ENCODE peak calls at places on chromosome 22, in nine cellular contexts. One of them, this sample, is unnamed.

GRCh38 chr22:24926849-24927579 is 19.5 kb downstream of the LHFPL7 start:
- DNase-seq in sigmoid colon: no peak
- DNase-seq in esophagus squamous epithelium: no peak
- DNase-seq in body of pancreas: no peak
- DNase-seq in transverse colon: no peak
- DNase-seq in A549: no peak
- DNase-seq in suprapubic skin: no peak
- DNase-seq in adrenal gland: peak; percentile 38
- DNase-seq in NB4: no peak
- DNase-seq in this sample: no peak

GRCh38 chr22:32579533-32580220 is 105.1 kb downstream of the FBXO7 start:
- DNase-seq in NB4: no peak
- DNase-seq in A549: no peak
- DNase-seq in body of pancreas: no peak
- DNase-seq in esophagus squamous epithelium: no peak
- DNase-seq in suprapubic skin: peak; percentile 61
- DNase-seq in transverse colon: no peak
- DNase-seq in sigmoid colon: no peak
- DNase-seq in adrenal gland: peak; percentile 44
- DNase-seq in this sample: no peak

GRCh38 chr22:44385781-44386180 is 73.0 kb upstream of the SHISAL1 start:
- DNase-seq in adrenal gland: no peak
- DNase-seq in A549: no peak
- DNase-seq in transverse colon: no peak
- DNase-seq in NB4: no peak
- DNase-seq in suprapubic skin: no peak
- DNase-seq in body of pancreas: no peak
- DNase-seq in esophagus squamous epithelium: no peak
- DNase-seq in sigmoid colon: peak; percentile 54
- DNase-seq in this sample: no peak

GRCh38 chr22:41664951-41665350 is 23.7 kb downstream of the SNU13 start:
- DNase-seq in suprapubic skin: peak; percentile 26
- DNase-seq in NB4: no peak
- DNase-seq in sigmoid colon: no peak
- DNase-seq in transverse colon: no peak
- DNase-seq in A549: no peak
- DNase-seq in body of pancreas: no peak
- DNase-seq in adrenal gland: no peak
- DNase-seq in esophagus squamous epithelium: no peak
- DNase-seq in this sample: no peak

GRCh38 chr22:26489447-26490036 is 5.9 kb downstream of the SRRD start:
- DNase-seq in esophagus squamous epithelium: no peak
- DNase-seq in suprapubic skin: no peak
- DNase-seq in A549: no peak
- DNase-seq in transverse colon: no peak
- DNase-seq in adrenal gland: no peak
- DNase-seq in NB4: no peak
- DNase-seq in body of pancreas: no peak
- DNase-seq in sigmoid colon: no peak
- DNase-seq in this sample: no peak

GRCh38 chr22:42901790-42902508 is 44.9 kb upstream of the ARFGAP3 start:
- DNase-seq in adrenal gland: no peak
- DNase-seq in A549: no peak
- DNase-seq in transverse colon: no peak
- DNase-seq in sigmoid colon: no peak
- DNase-seq in esophagus squamous epithelium: no peak
- DNase-seq in NB4: peak; percentile 45
- DNase-seq in body of pancreas: no peak
- DNase-seq in suprapubic skin: no peak
- DNase-seq in this sample: no peak

GRCh38 chr22:26942301-26942927 is 285.0 kb downstream of the MIAT start:
- DNase-seq in sigmoid colon: no peak
- DNase-seq in transverse colon: no peak
- DNase-seq in adrenal gland: no peak
- DNase-seq in A549: no peak
- DNase-seq in NB4: no peak
- DNase-seq in esophagus squamous epithelium: no peak
- DNase-seq in suprapubic skin: no peak
- DNase-seq in body of pancreas: no peak
- DNase-seq in this sample: no peak

GRCh38 chr22:17858033-17858432 is 83.8 kb upstream of the BID start:
- DNase-seq in NB4: no peak
- DNase-seq in suprapubic skin: no peak
- DNase-seq in A549: no peak
- DNase-seq in sigmoid colon: no peak
- DNase-seq in adrenal gland: no peak
- DNase-seq in esophagus squamous epithelium: no peak
- DNase-seq in body of pancreas: no peak
- DNase-seq in transverse colon: no peak
- DNase-seq in this sample: no peak

GRCh38 chr22:35761037-35761436 is 43.4 kb downstream of the APOL5 start:
- DNase-seq in A549: peak; percentile 15
- DNase-seq in esophagus squamous epithelium: no peak
- DNase-seq in NB4: peak; percentile 11
- DNase-seq in transverse colon: no peak
- DNase-seq in adrenal gland: no peak
- DNase-seq in suprapubic skin: no peak
- DNase-seq in sigmoid colon: no peak
- DNase-seq in body of pancreas: no peak
- DNase-seq in this sample: no peak

GRCh38 chr22:44727709-44728108 is 24.7 kb upstream of the ARHGAP8 start:
- DNase-seq in transverse colon: no peak
- DNase-seq in suprapubic skin: no peak
- DNase-seq in A549: no peak
- DNase-seq in esophagus squamous epithelium: no peak
- DNase-seq in NB4: no peak
- DNase-seq in adrenal gland: no peak
- DNase-seq in body of pancreas: no peak
- DNase-seq in sigmoid colon: no peak
- DNase-seq in this sample: no peak

GRCh38 chr22:24104307-24105017 is 76.8 kb upstream of the SUSD2 start:
- DNase-seq in A549: no peak
- DNase-seq in NB4: no peak
- DNase-seq in esophagus squamous epithelium: no peak
- DNase-seq in transverse colon: no peak
- DNase-seq in body of pancreas: no peak
- DNase-seq in adrenal gland: no peak
- DNase-seq in suprapubic skin: no peak
- DNase-seq in sigmoid colon: peak; percentile 52
- DNase-seq in this sample: no peak

GRCh38 chr22:49299821-49300231 is 527.8 kb downstream of the BRD1 start:
- DNase-seq in sigmoid colon: no peak
- DNase-seq in transverse colon: no peak
- DNase-seq in esophagus squamous epithelium: no peak
- DNase-seq in body of pancreas: no peak
- DNase-seq in suprapubic skin: peak; percentile 73
- DNase-seq in A549: no peak
- DNase-seq in adrenal gland: no peak
- DNase-seq in NB4: no peak
- DNase-seq in this sample: no peak

GRCh38 chr22:31818481-31819392 is 64.9 kb downstream of the DEPDC5 start:
- DNase-seq in NB4: peak; percentile 5
- DNase-seq in sigmoid colon: no peak
- DNase-seq in adrenal gland: no peak
- DNase-seq in suprapubic skin: no peak
- DNase-seq in A549: no peak
- DNase-seq in body of pancreas: no peak
- DNase-seq in transverse colon: no peak
- DNase-seq in esophagus squamous epithelium: no peak
- DNase-seq in this sample: no peak

GRCh38 chr22:23251445-23252093 is 71.3 kb downstream of the BCR start:
- DNase-seq in esophagus squamous epithelium: no peak
- DNase-seq in suprapubic skin: no peak
- DNase-seq in sigmoid colon: no peak
- DNase-seq in NB4: peak; percentile 18
- DNase-seq in A549: peak; percentile 6
- DNase-seq in transverse colon: peak; percentile 43
- DNase-seq in adrenal gland: peak; percentile 76
- DNase-seq in body of pancreas: peak; percentile 66
- DNase-seq in this sample: no peak

GRCh38 chr22:25013634-25014033 is 61.1 kb downstream of the KIAA1671 start:
- DNase-seq in body of pancreas: no peak
- DNase-seq in sigmoid colon: no peak
- DNase-seq in NB4: no peak
- DNase-seq in esophagus squamous epithelium: no peak
- DNase-seq in suprapubic skin: no peak
- DNase-seq in transverse colon: peak; percentile 75
- DNase-seq in A549: no peak
- DNase-seq in adrenal gland: peak; percentile 68
- DNase-seq in this sample: no peak

GRCh38 chr22:27990451-27990840 is 71.4 kb upstream of the PITPNB start:
- DNase-seq in body of pancreas: no peak
- DNase-seq in suprapubic skin: peak; percentile 65
- DNase-seq in sigmoid colon: peak; percentile 46
- DNase-seq in adrenal gland: no peak
- DNase-seq in A549: no peak
- DNase-seq in NB4: peak; percentile 78
- DNase-seq in esophagus squamous epithelium: no peak
- DNase-seq in transverse colon: no peak
- DNase-seq in this sample: no peak

GRCh38 chr22:28923826-28924732 is 40.7 kb downstream of the ZNRF3 start:
- DNase-seq in A549: no peak
- DNase-seq in esophagus squamous epithelium: no peak
- DNase-seq in transverse colon: peak; percentile 38
- DNase-seq in adrenal gland: peak; percentile 88
- DNase-seq in body of pancreas: peak; percentile 83
- DNase-seq in NB4: no peak
- DNase-seq in suprapubic skin: peak; percentile 79
- DNase-seq in sigmoid colon: no peak
- DNase-seq in this sample: no peak

GRCh38 chr22:50714631-50715179 is 23.3 kb upstream of the ACR start:
- DNase-seq in esophagus squamous epithelium: no peak
- DNase-seq in adrenal gland: no peak
- DNase-seq in A549: no peak
- DNase-seq in suprapubic skin: no peak
- DNase-seq in sigmoid colon: no peak
- DNase-seq in transverse colon: no peak
- DNase-seq in body of pancreas: no peak
- DNase-seq in NB4: no peak
- DNase-seq in this sample: no peak
- TF ChIP-seq POLR2A in esophagus squamous epithelium: no peak
- TF ChIP-seq POLR2A in adrenal gland: no peak
- TF ChIP-seq POLR2A in A549: no peak
- TF ChIP-seq POLR2A in suprapubic skin: no peak
- TF ChIP-seq POLR2A in sigmoid colon: no peak
- TF ChIP-seq POLR2A in transverse colon: no peak
- TF ChIP-seq POLR2A in body of pancreas: no peak
- TF ChIP-seq POLR2A in NB4: no peak
- TF ChIP-seq POLR2A in this sample: no peak

GRCh38 chr22:38317995-38318715 is 922 bp upstream of the CSNK1E start:
- DNase-seq in adrenal gland: peak; percentile 87
- DNase-seq in NB4: peak; percentile 85
- DNase-seq in esophagus squamous epithelium: peak; percentile 26
- DNase-seq in A549: peak; percentile 94
- DNase-seq in sigmoid colon: peak; percentile 92
- DNase-seq in suprapubic skin: no peak
- DNase-seq in body of pancreas: peak; percentile 74
- DNase-seq in transverse colon: peak; percentile 85
- DNase-seq in this sample: no peak
- TF ChIP-seq POLR2A in adrenal gland: peak; percentile 85
- TF ChIP-seq POLR2A in NB4: no peak
- TF ChIP-seq POLR2A in esophagus squamous epithelium: no peak
- TF ChIP-seq POLR2A in A549: no peak
- TF ChIP-seq POLR2A in sigmoid colon: no peak
- TF ChIP-seq POLR2A in suprapubic skin: no peak
- TF ChIP-seq POLR2A in body of pancreas: no peak
- TF ChIP-seq POLR2A in transverse colon: peak; percentile 70
- TF ChIP-seq POLR2A in this sample: no peak

DNA sequence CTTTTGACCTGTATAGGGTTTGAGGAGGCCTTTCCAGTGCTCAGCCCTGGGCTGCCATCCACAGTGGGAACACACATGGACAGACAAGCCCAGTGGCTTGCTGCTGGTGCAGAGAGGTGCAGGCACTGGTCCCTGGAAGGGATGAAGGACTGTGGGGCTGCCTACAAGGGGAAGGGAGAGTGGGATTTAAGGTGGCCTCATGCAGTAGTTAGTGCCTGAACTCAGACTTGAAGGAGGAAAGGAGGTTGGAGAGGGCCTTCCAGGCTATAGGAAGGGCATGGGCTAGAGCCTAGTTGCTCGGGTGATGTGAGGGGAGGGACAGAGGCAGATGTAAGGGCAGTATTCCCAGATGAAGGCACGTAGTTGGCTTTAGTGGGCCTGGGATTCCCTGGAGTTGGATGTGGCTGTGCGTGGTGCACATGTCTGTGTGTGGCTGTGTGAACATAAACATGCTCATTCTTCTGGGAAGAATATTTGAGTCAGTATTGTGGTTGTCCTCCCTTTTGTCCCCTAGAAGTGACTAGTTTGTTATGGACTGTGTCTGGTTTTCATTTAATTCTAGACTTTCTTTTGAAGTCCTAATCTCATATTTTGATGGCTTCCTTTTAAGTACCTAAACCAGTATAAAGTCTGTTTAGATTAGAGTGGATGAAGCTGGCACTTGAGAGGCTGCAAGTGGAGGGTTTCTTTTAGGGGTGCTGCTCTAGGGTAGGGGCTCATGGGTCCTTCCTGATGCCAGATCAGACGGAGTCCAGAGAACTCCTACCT is 18.4 kb downstream of the YDJC start:
- DNase-seq in NB4: no peak
- DNase-seq in adrenal gland: no peak
- DNase-seq in transverse colon: no peak
- DNase-seq in body of pancreas: no peak
- DNase-seq in sigmoid colon: no peak
- DNase-seq in A549: no peak
- DNase-seq in esophagus squamous epithelium: no peak
- DNase-seq in suprapubic skin: no peak
- DNase-seq in this sample: no peak
- TF ChIP-seq POLR2A in NB4: no peak
- TF ChIP-seq POLR2A in adrenal gland: no peak
- TF ChIP-seq POLR2A in transverse colon: no peak
- TF ChIP-seq POLR2A in body of pancreas: no peak
- TF ChIP-seq POLR2A in sigmoid colon: no peak
- TF ChIP-seq POLR2A in A549: no peak
- TF ChIP-seq POLR2A in esophagus squamous epithelium: no peak
- TF ChIP-seq POLR2A in suprapubic skin: no peak
- TF ChIP-seq POLR2A in this sample: no peak

DNA sequence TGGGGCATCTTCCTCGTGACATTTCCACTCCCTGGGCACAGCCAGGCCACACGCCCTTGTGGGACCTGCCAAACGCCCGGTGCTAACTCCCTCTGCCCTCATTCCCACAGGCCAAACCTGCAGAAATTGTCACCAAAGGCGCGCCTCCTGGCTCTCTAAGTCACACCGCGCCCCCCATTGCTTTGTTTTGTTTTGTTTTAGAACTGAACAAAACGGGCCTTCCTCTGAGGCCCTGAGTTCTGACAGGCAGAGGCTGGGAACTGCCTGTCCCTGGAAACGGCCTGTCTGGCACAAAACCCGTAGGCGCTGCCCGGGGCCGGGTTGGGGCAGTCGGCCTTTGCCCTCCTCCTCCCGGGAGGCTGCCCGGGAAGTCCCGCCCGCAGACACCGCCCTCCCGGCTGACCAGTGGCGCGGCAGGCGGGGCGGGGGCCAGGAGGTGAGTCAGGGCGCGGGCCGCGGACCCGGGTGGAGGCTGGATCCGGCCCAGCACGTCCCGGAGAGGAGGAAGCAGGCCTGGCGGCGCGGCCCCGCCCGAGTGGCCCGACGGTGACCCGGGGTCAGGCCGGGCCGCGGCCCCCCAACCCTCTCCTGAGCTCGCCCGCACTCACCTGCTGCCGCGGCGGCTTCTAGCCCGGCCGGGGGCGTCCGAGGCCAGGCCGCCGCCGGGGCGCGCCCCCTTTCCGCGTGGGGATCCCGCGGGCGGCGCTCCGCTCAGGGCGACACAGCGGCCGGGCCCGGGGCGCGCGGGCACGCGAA is 465 bp downstream of the SUN2 start:
- DNase-seq in NB4: peak; percentile 70
- DNase-seq in sigmoid colon: peak; percentile 96
- DNase-seq in transverse colon: peak; percentile 95
- DNase-seq in esophagus squamous epithelium: peak; percentile 37
- DNase-seq in suprapubic skin: peak; percentile 97
- DNase-seq in adrenal gland: peak; percentile 96
- DNase-seq in body of pancreas: peak; percentile 98
- DNase-seq in A549: peak; percentile 64
- DNase-seq in this sample: peak; percentile 54
- TF ChIP-seq POLR2A in NB4: no peak
- TF ChIP-seq POLR2A in sigmoid colon: no peak
- TF ChIP-seq POLR2A in transverse colon: peak; percentile 83
- TF ChIP-seq POLR2A in esophagus squamous epithelium: peak; percentile 33
- TF ChIP-seq POLR2A in suprapubic skin: no peak
- TF ChIP-seq POLR2A in adrenal gland: peak; percentile 59
- TF ChIP-seq POLR2A in body of pancreas: peak; percentile 88
- TF ChIP-seq POLR2A in A549: peak; percentile 4
- TF ChIP-seq POLR2A in this sample: no peak